ENCODE peak calls at places on chromosomes 16 and 17, in five cellular contexts. One of them, this sample, is unnamed.

GRCh38 chr16:49457196-49457595 is 83.6 kb downstream of the C16orf78 start:
- DNase-seq in left cardiac atrium: no peak
- DNase-seq in mesothelial cell of epicardium: no peak
- DNase-seq in HEK293T: no peak
- DNase-seq in HT1080: no peak
- DNase-seq in this sample: no peak

GRCh38 chr16:50371936-50372595 is 3.3 kb upstream of the BRD7 start:
- DNase-seq in left cardiac atrium: no peak
- DNase-seq in mesothelial cell of epicardium: no peak
- DNase-seq in HEK293T: no peak
- DNase-seq in HT1080: no peak
- DNase-seq in this sample: no peak

GRCh38 chr17:44599298-44600175 is 42.3 kb downstream of the FZD2 start:
- DNase-seq in left cardiac atrium: peak
- DNase-seq in mesothelial cell of epicardium: no peak
- DNase-seq in HEK293T: no peak
- DNase-seq in HT1080: peak
- DNase-seq in this sample: no peak

GRCh38 chr16:87392823-87393679 is 915 bp downstream of the MAP1LC3B start:
- DNase-seq in left cardiac atrium: peak
- DNase-seq in mesothelial cell of epicardium: no peak
- DNase-seq in HEK293T: peak
- DNase-seq in HT1080: peak
- DNase-seq in this sample: peak

GRCh38 chr16:31916056-31916488 is 42.5 kb downstream of the ZNF267 start:
- DNase-seq in left cardiac atrium: no peak
- DNase-seq in mesothelial cell of epicardium: no peak
- DNase-seq in HEK293T: no peak
- DNase-seq in HT1080: no peak
- DNase-seq in this sample: no peak

GRCh38 chr17:80877095-80877828 is 114.4 kb upstream of the CHMP6 start:
- DNase-seq in left cardiac atrium: peak
- DNase-seq in mesothelial cell of epicardium: no peak
- DNase-seq in HEK293T: no peak
- DNase-seq in HT1080: no peak
- DNase-seq in this sample: no peak

GRCh38 chr17:71828182-71828596 is 292.6 kb upstream of the SOX9 start:
- DNase-seq in left cardiac atrium: no peak
- DNase-seq in mesothelial cell of epicardium: no peak
- DNase-seq in HEK293T: peak
- DNase-seq in HT1080: peak
- DNase-seq in this sample: no peak

GRCh38 chr17:58312021-58312630 is 16.5 kb downstream of the TSPOAP1 start:
- DNase-seq in left cardiac atrium: peak
- DNase-seq in mesothelial cell of epicardium: peak
- DNase-seq in HEK293T: no peak
- DNase-seq in HT1080: no peak
- DNase-seq in this sample: peak

GRCh38 chr17:9229160-9229825 is 208.0 kb downstream of the NTN1 start:
- DNase-seq in left cardiac atrium: no peak
- DNase-seq in mesothelial cell of epicardium: no peak
- DNase-seq in HEK293T: no peak
- DNase-seq in HT1080: no peak
- DNase-seq in this sample: no peak

GRCh38 chr16:14497245-14498082 is 132.6 kb downstream of the PARN start:
- DNase-seq in left cardiac atrium: no peak
- DNase-seq in mesothelial cell of epicardium: no peak
- DNase-seq in HEK293T: no peak
- DNase-seq in HT1080: no peak
- DNase-seq in this sample: no peak

GRCh38 chr17:42378597-42379594 is 9.3 kb downstream of the STAT3 start:
- DNase-seq in left cardiac atrium: no peak
- DNase-seq in mesothelial cell of epicardium: no peak
- DNase-seq in HEK293T: no peak
- DNase-seq in HT1080: peak
- DNase-seq in this sample: peak

GRCh38 chr17:73503560-73503959 is 140.7 kb downstream of the SDK2 start:
- DNase-seq in left cardiac atrium: no peak
- DNase-seq in mesothelial cell of epicardium: no peak
- DNase-seq in HEK293T: no peak
- DNase-seq in HT1080: peak
- DNase-seq in this sample: no peak

GRCh38 chr16:381788-382717 is at the start of gene PGAP6:
- DNase-seq in left cardiac atrium: peak
- DNase-seq in mesothelial cell of epicardium: peak
- DNase-seq in HEK293T: peak
- DNase-seq in HT1080: no peak
- DNase-seq in this sample: peak

GRCh38 chr17:56305017-56305416 is 151.7 kb downstream of the ANKFN1 start:
- DNase-seq in left cardiac atrium: no peak
- DNase-seq in mesothelial cell of epicardium: no peak
- DNase-seq in HEK293T: no peak
- DNase-seq in HT1080: no peak
- DNase-seq in this sample: no peak

GRCh38 chr16:72626623-72627022 is 421.3 kb downstream of the ZFHX3 start:
- DNase-seq in left cardiac atrium: no peak
- DNase-seq in mesothelial cell of epicardium: no peak
- DNase-seq in HEK293T: no peak
- DNase-seq in HT1080: no peak
- DNase-seq in this sample: no peak